ENCODE peak calls at places on chromosomes 3 and 15, in six cellular contexts. One of them, this sample, is unnamed. For H3K4me1, the result is how much of the 10 kb centered on the place peaks cover.

GRCh38 chr3:79947469-79947868 is 179.7 kb upstream of the ROBO1 start:
- DNase-seq in transverse colon: no peak
- DNase-seq in breast epithelium: no peak
- DNase-seq in HCT116: no peak
- DNase-seq in prostate gland: no peak
- DNase-seq in spleen: no peak
- DNase-seq in this sample: no peak

GRCh38 chr3:123440181-123440580 is 8.7 kb downstream of the ADCY5 start:
- DNase-seq in transverse colon: no peak
- DNase-seq in breast epithelium: no peak
- DNase-seq in HCT116: no peak
- DNase-seq in prostate gland: no peak
- DNase-seq in spleen: no peak
- DNase-seq in this sample: no peak

GRCh38 chr3:187077085-187077484 is 62.2 kb downstream of the RPL39L start:
- DNase-seq in transverse colon: no peak
- DNase-seq in breast epithelium: no peak
- DNase-seq in HCT116: no peak
- DNase-seq in prostate gland: no peak
- DNase-seq in spleen: no peak
- DNase-seq in this sample: no peak

GRCh38 chr3:187186801-187187421 is 10.4 kb upstream of the RTP1 start:
- DNase-seq in transverse colon: peak
- DNase-seq in breast epithelium: no peak
- DNase-seq in HCT116: no peak
- DNase-seq in prostate gland: peak
- DNase-seq in spleen: no peak
- DNase-seq in this sample: no peak

GRCh38 chr3:83953417-83954089 is 1005.2 kb upstream of the CADM2 start:
- DNase-seq in transverse colon: no peak
- DNase-seq in breast epithelium: no peak
- DNase-seq in HCT116: no peak
- DNase-seq in prostate gland: no peak
- DNase-seq in spleen: no peak
- DNase-seq in this sample: peak

GRCh38 chr3:112767177-112767576 is 79.5 kb downstream of the CD200R1L start:
- DNase-seq in transverse colon: no peak
- DNase-seq in breast epithelium: no peak
- DNase-seq in HCT116: no peak
- DNase-seq in prostate gland: no peak
- DNase-seq in spleen: no peak
- DNase-seq in this sample: no peak

GRCh38 chr15:42672444-42672843 is 64.5 kb downstream of the CDAN1 start:
- DNase-seq in transverse colon: no peak
- DNase-seq in breast epithelium: no peak
- DNase-seq in HCT116: no peak
- DNase-seq in prostate gland: no peak
- DNase-seq in spleen: no peak
- DNase-seq in this sample: no peak

GRCh38 chr3:16028604-16029003 is 145.9 kb upstream of the GALNT15 start:
- DNase-seq in transverse colon: no peak
- DNase-seq in breast epithelium: no peak
- DNase-seq in HCT116: no peak
- DNase-seq in prostate gland: no peak
- DNase-seq in spleen: no peak
- DNase-seq in this sample: no peak

GRCh38 chr3:155018621-155019330 is 61.3 kb upstream of the MME start:
- DNase-seq in transverse colon: no peak
- DNase-seq in breast epithelium: no peak
- DNase-seq in HCT116: no peak
- DNase-seq in prostate gland: no peak
- DNase-seq in spleen: no peak
- DNase-seq in this sample: no peak

GRCh38 chr15:39125904-39126303 is 455.0 kb upstream of the THBS1 start:
- DNase-seq in transverse colon: peak
- DNase-seq in breast epithelium: no peak
- DNase-seq in HCT116: peak
- DNase-seq in prostate gland: no peak
- DNase-seq in spleen: no peak
- DNase-seq in this sample: no peak

GRCh38 chr3:47469616-47470015 is 6.1 kb downstream of the SCAP start:
- DNase-seq in transverse colon: peak
- DNase-seq in breast epithelium: no peak
- DNase-seq in HCT116: no peak
- DNase-seq in prostate gland: no peak
- DNase-seq in spleen: no peak
- DNase-seq in this sample: no peak

GRCh38 chr3:126448893-126449180 is 26.9 kb downstream of the ZXDC start:
- DNase-seq in transverse colon: no peak
- DNase-seq in breast epithelium: no peak
- DNase-seq in HCT116: no peak
- DNase-seq in prostate gland: no peak
- DNase-seq in spleen: peak
- DNase-seq in this sample: no peak

GRCh38 chr3:67901681-67902080 is 247.3 kb upstream of the SUCLG2 start:
- DNase-seq in transverse colon: no peak
- DNase-seq in breast epithelium: no peak
- DNase-seq in HCT116: no peak
- DNase-seq in prostate gland: no peak
- DNase-seq in spleen: no peak
- DNase-seq in this sample: no peak

GRCh38 chr3:41350441-41350840 is 151.1 kb downstream of the CTNNB1 start:
- DNase-seq in transverse colon: no peak
- DNase-seq in breast epithelium: no peak
- DNase-seq in HCT116: no peak
- DNase-seq in prostate gland: no peak
- DNase-seq in spleen: no peak
- DNase-seq in this sample: no peak

GRCh38 chr3:15899438-15899837 is 101.7 kb upstream of the ANKRD28 start:
- DNase-seq in transverse colon: no peak
- DNase-seq in breast epithelium: no peak
- DNase-seq in HCT116: peak
- DNase-seq in prostate gland: no peak
- DNase-seq in spleen: no peak
- DNase-seq in this sample: no peak

GRCh38 chr3:45409921-45410320 is 21.5 kb downstream of the LARS2 start:
- DNase-seq in transverse colon: no peak
- DNase-seq in breast epithelium: no peak
- DNase-seq in HCT116: no peak
- DNase-seq in prostate gland: peak
- DNase-seq in spleen: no peak
- DNase-seq in this sample: no peak

GRCh38 chr3:78991656-78992055 is 776.1 kb downstream of the ROBO1 start:
- DNase-seq in transverse colon: no peak
- DNase-seq in breast epithelium: no peak
- DNase-seq in HCT116: no peak
- DNase-seq in prostate gland: no peak
- DNase-seq in spleen: no peak
- DNase-seq in this sample: no peak

GRCh38 chr15:58355965-58356358 is 75.8 kb upstream of the LIPC start:
- DNase-seq in transverse colon: no peak
- DNase-seq in breast epithelium: no peak
- DNase-seq in HCT116: no peak
- DNase-seq in prostate gland: no peak
- DNase-seq in spleen: no peak
- DNase-seq in this sample: no peak

GRCh38 chr3:51401639-51402166 is 10.6 kb downstream of the RBM15B start:
- DNase-seq in transverse colon: no peak
- DNase-seq in breast epithelium: no peak
- DNase-seq in HCT116: no peak
- DNase-seq in prostate gland: no peak
- DNase-seq in spleen: no peak
- DNase-seq in this sample: no peak

GRCh38 chr3:177445591-177445990 is 248.3 kb upstream of the TBL1XR1 start:
- DNase-seq in transverse colon: no peak
- DNase-seq in breast epithelium: no peak
- DNase-seq in HCT116: no peak
- DNase-seq in prostate gland: no peak
- DNase-seq in spleen: no peak
- DNase-seq in this sample: no peak

GRCh38 chr3:13550257-13550693 is 1.4 kb downstream of the FBLN2 start:
- DNase-seq in transverse colon: no peak
- DNase-seq in breast epithelium: no peak
- DNase-seq in HCT116: no peak
- DNase-seq in prostate gland: no peak
- DNase-seq in spleen: no peak
- DNase-seq in this sample: no peak
- H3K4me1 ChIP-seq in transverse colon: under half
- H3K4me1 ChIP-seq in breast epithelium: under half
- H3K4me1 ChIP-seq in HCT116: under half
- H3K4me1 ChIP-seq in prostate gland: under half
- H3K4me1 ChIP-seq in spleen: half or more
- H3K4me1 ChIP-seq in this sample: under half

DNA sequence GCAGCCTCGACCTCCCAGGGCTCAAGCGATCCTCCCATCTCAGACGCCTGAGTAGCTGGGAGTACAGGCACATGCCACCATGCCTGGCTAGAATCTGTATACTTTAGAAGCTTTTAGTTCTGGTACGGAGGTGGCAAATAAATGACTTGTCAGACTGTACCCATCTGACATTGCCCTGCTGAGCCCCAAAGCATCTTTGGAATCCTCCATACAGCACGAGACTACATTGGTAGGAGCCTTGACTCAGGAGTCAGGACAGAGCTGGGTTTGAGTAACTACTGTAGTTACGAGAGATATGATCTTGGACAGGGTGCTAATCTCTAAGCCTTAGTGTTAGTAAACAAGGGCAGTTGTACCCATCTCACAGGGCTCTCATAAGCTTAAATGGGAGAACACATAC is 67.8 kb upstream of the NPHP3 start:
- DNase-seq in transverse colon: no peak
- DNase-seq in breast epithelium: no peak
- DNase-seq in HCT116: no peak
- DNase-seq in prostate gland: no peak
- DNase-seq in spleen: no peak
- DNase-seq in this sample: no peak
- TF ChIP-seq POLR2AphosphoS5 in transverse colon: no peak
- TF ChIP-seq POLR2AphosphoS5 in breast epithelium: no peak
- TF ChIP-seq POLR2AphosphoS5 in HCT116: no peak
- TF ChIP-seq POLR2AphosphoS5 in prostate gland: no peak
- TF ChIP-seq POLR2AphosphoS5 in spleen: no peak
- TF ChIP-seq POLR2AphosphoS5 in this sample: no peak

DNA sequence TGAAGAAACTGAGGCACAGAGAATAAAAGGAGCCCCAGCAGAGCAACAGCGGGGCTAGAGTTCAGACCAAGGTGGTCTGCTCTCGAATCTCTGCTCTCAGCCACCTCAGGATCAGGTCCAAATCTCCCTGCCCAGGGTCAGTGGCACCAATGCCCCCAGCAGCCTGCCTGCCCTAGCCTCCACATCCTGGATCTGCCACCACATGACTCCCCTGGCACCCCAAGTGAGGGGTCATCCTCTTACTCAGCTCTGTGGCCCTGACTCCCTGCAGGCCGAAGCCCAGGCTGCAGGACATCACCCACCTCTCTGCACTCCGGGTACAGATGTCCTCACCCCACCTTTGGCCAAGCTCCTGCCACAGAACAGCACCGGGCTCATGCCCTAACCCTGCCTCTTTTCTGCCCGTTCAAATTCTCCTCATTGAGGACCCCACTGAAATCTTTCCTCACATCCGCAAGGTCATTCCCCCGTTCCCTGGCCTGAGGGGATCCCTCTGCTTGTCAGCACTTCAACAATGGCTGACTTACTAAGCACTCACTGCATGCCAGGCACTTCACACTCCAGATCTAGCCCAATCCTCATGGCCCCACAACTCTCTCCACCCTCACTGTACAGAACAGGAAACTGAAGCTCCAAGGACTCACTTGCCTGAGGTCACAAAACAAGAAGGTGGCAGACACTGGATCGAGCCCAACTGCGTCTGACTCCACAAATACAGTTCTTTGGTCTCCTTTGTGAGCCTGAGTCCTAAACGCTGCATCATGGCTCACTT is 4.3 kb downstream of the PPIB start:
- DNase-seq in transverse colon: no peak
- DNase-seq in breast epithelium: no peak
- DNase-seq in HCT116: no peak
- DNase-seq in prostate gland: no peak
- DNase-seq in spleen: no peak
- DNase-seq in this sample: no peak
- H3K4me1 ChIP-seq in transverse colon: under half
- H3K4me1 ChIP-seq in breast epithelium: under half
- H3K4me1 ChIP-seq in HCT116: under half
- H3K4me1 ChIP-seq in prostate gland: under half
- H3K4me1 ChIP-seq in spleen: half or more
- H3K4me1 ChIP-seq in this sample: under half

GRCh38 chr3:151935451-151935850 is 62.0 kb downstream of the SUCNR1 start:
- DNase-seq in transverse colon: no peak
- DNase-seq in breast epithelium: no peak
- DNase-seq in HCT116: no peak
- DNase-seq in prostate gland: no peak
- DNase-seq in spleen: no peak
- DNase-seq in this sample: no peak
- TF ChIP-seq POLR2AphosphoS5 in transverse colon: no peak
- TF ChIP-seq POLR2AphosphoS5 in breast epithelium: no peak
- TF ChIP-seq POLR2AphosphoS5 in HCT116: no peak
- TF ChIP-seq POLR2AphosphoS5 in prostate gland: no peak
- TF ChIP-seq POLR2AphosphoS5 in spleen: no peak
- TF ChIP-seq POLR2AphosphoS5 in this sample: no peak

This sample was measured in Panc1.